ENCODE peak calls at places on chromosomes 7 and 10, in eight cellular contexts. M is uterus; Z is tibial nerve; A is neural crest cell; D is CD8-positive, alpha-beta T cell; C is right atrium auricular region; L is mesothelial cell of epicardium; H is HCT116. G is an unnamed sample.

GRCh38 chr7:2017483-2017891 is 215.3 kb downstream of the MAD1L1 start:
- DNase-seq in A (no peak), M (no peak), H (no peak), Z (no peak), D (no peak), L (no peak), C (no peak), G (no peak)

GRCh38 chr10:114437456-114438292 is 33.4 kb upstream of the AFAP1L2 start:
- DNase-seq in H (no peak), C (no peak), Z (no peak), L (no peak), D (no peak), M (no peak), A (no peak), G (no peak)

GRCh38 chr10:129894721-129895120 is 69.4 kb downstream of the EBF3 start:
- DNase-seq in H (no peak), Z (no peak), D (no peak), C (no peak), M (no peak), L (no peak), A (no peak), G (no peak)

GRCh38 chr7:11237742-11238141 is 264.1 kb downstream of the PHF14 start:
- DNase-seq in L (no peak), A (no peak), D (no peak), Z (no peak), H (no peak), M (no peak), C (no peak), G (no peak)

GRCh38 chr7:150361402-150361801 is 7.2 kb upstream of the REPIN1 start:
- DNase-seq in C (no peak), D (no peak), H (no peak), M (no peak), L (no peak), Z (no peak), A (no peak), G (no peak)

GRCh38 chr10:83142074-83142563 is 997.2 kb upstream of the GHITM start:
- DNase-seq in Z (no peak), M (no peak), D (no peak), A (no peak), L (no peak), C (no peak), H (no peak), G (no peak)

GRCh38 chr10:28375399-28376354 is 72.8 kb upstream of the MPP7 start:
- DNase-seq in D (no peak), Z (no peak), A (no peak), C (no peak), L (no peak), H (peak), M (no peak), G (no peak)

GRCh38 chr7:57868771-57869483 is 418.9 kb downstream of the ZNF716 start:
- DNase-seq in C (no peak), H (no peak), A (no peak), D (no peak), Z (no peak), L (no peak), M (no peak), G (no peak)

GRCh38 chr10:124225029-124225467 is 131.7 kb upstream of the CHST15 start:
- DNase-seq in D (no peak), Z (no peak), H (no peak), L (no peak), C (no peak), A (no peak), M (no peak), G (no peak)

GRCh38 chr7:106480161-106480579 is 180.8 kb downstream of the CCDC71L start:
- DNase-seq in M (no peak), H (no peak), C (no peak), L (no peak), A (no peak), Z (no peak), D (no peak), G (no peak)

GRCh38 chr7:144470052-144470451 is 66.6 kb upstream of the NOBOX start:
- DNase-seq in L (no peak), H (no peak), Z (no peak), M (no peak), C (no peak), A (no peak), D (no peak), G (no peak)

GRCh38 chr7:1269336-1269890 is 36.7 kb downstream of the UNCX start:
- DNase-seq in Z (no peak), M (no peak), C (no peak), L (peak), H (no peak), A (no peak), D (no peak), G (no peak)

GRCh38 chr10:129971381-129972144 is 7.5 kb upstream of the EBF3 start:
- DNase-seq in D (no peak), C (no peak), L (no peak), H (no peak), M (no peak), Z (no peak), A (no peak), G (no peak)

GRCh38 chr10:124741922-124742417 is 2.2 kb downstream of the FAM53B start:
- DNase-seq in L (no peak), M (peak), Z (no peak), H (no peak), C (peak), A (no peak), D (no peak), G (no peak)

GRCh38 chr10:63236113-63236935 is 103.2 kb downstream of the NRBF2 start:
- DNase-seq in A (no peak), H (peak), M (peak), C (no peak), D (no peak), Z (no peak), L (no peak), G (no peak)

GRCh38 chr7:157840174-157840912 is 503.5 kb downstream of the DNAJB6 start:
- DNase-seq in L (no peak), D (no peak), M (no peak), A (no peak), C (no peak), H (no peak), Z (no peak), G (no peak)

GRCh38 chr7:111933614-111934013 is 272.6 kb downstream of the DOCK4 start:
- DNase-seq in C (no peak), A (no peak), L (no peak), D (no peak), M (no peak), Z (no peak), H (no peak), G (no peak)

GRCh38 chr7:11760372-11760771 is 71.6 kb downstream of the THSD7A start:
- DNase-seq in H (no peak), C (no peak), Z (no peak), M (no peak), D (no peak), L (no peak), A (no peak), G (no peak)

GRCh38 chr10:95447733-95448132 is 113.4 kb downstream of the SORBS1 start:
- DNase-seq in Z (no peak), D (no peak), C (no peak), L (no peak), M (peak), H (no peak), A (no peak), G (peak)

GRCh38 chr10:114262478-114262877 is 23.4 kb downstream of the VWA2 start:
- DNase-seq in H (no peak), C (no peak), Z (no peak), L (no peak), M (no peak), D (no peak), A (no peak), G (no peak)

GRCh38 chr7:129147723-129148122 is 3.2 kb downstream of the TSPAN33 start:
- DNase-seq in L (no peak), H (no peak), Z (no peak), D (no peak), A (no peak), M (no peak), C (no peak), G (no peak)

GRCh38 chr7:129146237-129146979 is 1.9 kb downstream of the TSPAN33 start:
- DNase-seq in A (no peak), Z (no peak), D (no peak), H (no peak), L (no peak), C (no peak), M (no peak), G (no peak)

GRCh38 chr7:129143724-129144094 is 798 bp upstream of the TSPAN33 start:
- DNase-seq in H (no peak), D (no peak), C (no peak), M (no peak), Z (no peak), L (no peak), A (no peak), G (no peak)

GRCh38 chr7:129144095-129144833 is at the start of gene TSPAN33:
- DNase-seq in M (peak), Z (peak), D (peak), H (peak), L (peak), C (peak), A (peak), G (peak)

GRCh38 chr7:129144834-129145668 is 544 bp downstream of the TSPAN33 start:
- DNase-seq in A (no peak), C (no peak), H (no peak), M (no peak), L (no peak), D (no peak), Z (no peak), G (no peak)
- TF ChIP-seq CTCF in A (peak), C (peak), H (peak), M (no peak), L (no peak), D (peak), Z (no peak), G (no peak)

GRCh38 chr7:24755541-24756416 is 1.5 kb downstream of the GSDME start:
- DNase-seq in A (no peak), M (no peak), H (no peak), L (no peak), D (no peak), Z (no peak), C (no peak), G (no peak)

GRCh38 chr7:24756989-24757798 is at the start of gene GSDME:
- DNase-seq in Z (no peak), H (no peak), A (peak), M (peak), C (no peak), L (no peak), D (no peak), G (peak)

GRCh38 chr7:24756545-24756988 is 697 bp downstream of the GSDME start:
- DNase-seq in A (no peak), L (no peak), H (no peak), M (no peak), Z (no peak), D (no peak), C (no peak), G (no peak)

GRCh38 chr7:24755096-24755495 is 2.2 kb downstream of the GSDME start:
- DNase-seq in H (no peak), Z (no peak), L (no peak), D (no peak), M (no peak), C (no peak), A (no peak), G (no peak)

DNA sequence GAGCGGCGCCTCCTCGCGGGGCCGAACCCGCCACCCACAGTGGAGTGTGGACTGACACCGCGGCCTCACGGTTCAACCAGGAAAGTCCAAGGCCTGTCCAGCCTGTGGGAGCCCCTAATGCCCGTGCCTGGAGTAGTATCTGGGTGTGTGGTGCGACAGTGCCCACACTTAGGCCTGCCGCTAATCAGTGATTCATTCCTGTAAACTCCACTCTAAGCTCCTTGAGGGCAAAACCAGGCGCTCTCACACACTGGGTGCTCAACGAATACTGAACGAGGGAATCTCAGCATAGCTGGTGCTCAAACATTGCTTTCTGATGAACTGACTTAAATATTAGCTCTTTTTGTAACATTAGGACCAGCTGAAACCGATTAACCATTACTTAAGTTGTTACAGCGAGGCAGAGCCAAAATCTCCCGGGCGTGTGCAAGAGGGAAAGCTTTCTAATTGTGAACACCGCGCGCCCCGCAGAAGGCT is 573 bp upstream of the GSDME start:
- DNase-seq in Z (no peak), C (no peak), H (no peak), D (no peak), L (no peak), A (no peak), M (peak), G (no peak)
- TF ChIP-seq CTCF in Z (no peak), C (no peak), H (no peak), D (no peak), L (no peak), A (no peak), M (no peak), G (no peak)

GRCh38 chr10:60732240-60733188 is 45.8 kb upstream of the CDK1 start:
- DNase-seq in C (no peak), M (no peak), L (no peak), A (peak), H (no peak), Z (no peak), D (no peak), G (no peak)

GRCh38 chr10:60735244-60735643 is 43.0 kb upstream of the CDK1 start:
- DNase-seq in D (no peak), M (no peak), L (no peak), Z (no peak), H (no peak), C (no peak), A (no peak), G (no peak)

GRCh38 chr10:60733826-60734225 is 44.5 kb upstream of the CDK1 start:
- DNase-seq in A (no peak), C (no peak), H (no peak), D (no peak), Z (no peak), L (no peak), M (no peak), G (no peak)

GRCh38 chr10:60734226-60734625 is 44.1 kb upstream of the CDK1 start:
- DNase-seq in A (no peak), M (no peak), Z (no peak), D (no peak), L (no peak), H (no peak), C (no peak), G (no peak)

GRCh38 chr10:60733189-60733815 is 45.0 kb upstream of the CDK1 start:
- DNase-seq in D (no peak), Z (no peak), A (peak), H (peak), L (peak), M (no peak), C (no peak), G (no peak)
- TF ChIP-seq CTCF in D (peak), Z (peak), A (peak), H (peak), L (peak), M (no peak), C (peak), G (peak)

GRCh38 chr7:132518102-132518838 is 58.0 kb downstream of the PLXNA4 start:
- DNase-seq in D (no peak), L (no peak), M (no peak), A (peak), C (no peak), H (peak), Z (no peak), G (no peak)
- TF ChIP-seq CTCF in D (peak), L (peak), M (no peak), A (peak), C (peak), H (peak), Z (no peak), G (peak)

GRCh38 chr10:44044549-44044948 is 340.3 kb downstream of the CXCL12 start:
- DNase-seq in C (peak), D (no peak), L (no peak), M (no peak), A (no peak), H (no peak), Z (no peak), G (no peak)
- TF ChIP-seq CTCF in C (peak), D (no peak), L (no peak), M (no peak), A (no peak), H (no peak), Z (no peak), G (peak)

DNA sequence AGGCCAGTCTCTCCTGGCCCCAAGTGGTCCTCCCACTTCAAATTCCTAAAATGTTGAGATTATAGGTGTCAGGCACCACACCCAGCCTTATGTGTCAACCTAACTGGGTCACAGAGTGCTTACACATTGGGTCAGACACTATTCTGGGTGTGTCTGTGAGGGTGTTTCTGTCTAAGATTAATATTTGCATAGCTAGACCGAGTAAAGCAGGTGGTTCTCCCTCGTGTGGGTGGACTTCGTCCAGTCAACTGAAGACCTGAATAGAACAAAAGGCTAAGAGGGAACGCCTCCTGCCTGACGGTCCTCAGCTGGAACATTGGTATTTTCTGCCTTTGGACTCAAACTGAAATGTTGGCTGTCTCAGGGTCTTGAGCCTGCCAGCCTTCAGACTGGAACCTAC is 11.5 kb downstream of the PPIF start:
- DNase-seq in D (no peak), Z (no peak), H (no peak), M (no peak), C (no peak), A (no peak), L (no peak), G (no peak)
- TF ChIP-seq CTCF in D (no peak), Z (no peak), H (no peak), M (no peak), C (no peak), A (no peak), L (no peak), G (no peak)

GRCh38 chr7:23712368-23713284 is 2.6 kb downstream of the STK31 start:
- DNase-seq in D (no peak), L (no peak), C (no peak), A (no peak), M (no peak), H (peak), Z (no peak), G (no peak)
- TF ChIP-seq CTCF in D (peak), L (peak), C (peak), A (peak), M (peak), H (peak), Z (peak), G (peak)

DNA sequence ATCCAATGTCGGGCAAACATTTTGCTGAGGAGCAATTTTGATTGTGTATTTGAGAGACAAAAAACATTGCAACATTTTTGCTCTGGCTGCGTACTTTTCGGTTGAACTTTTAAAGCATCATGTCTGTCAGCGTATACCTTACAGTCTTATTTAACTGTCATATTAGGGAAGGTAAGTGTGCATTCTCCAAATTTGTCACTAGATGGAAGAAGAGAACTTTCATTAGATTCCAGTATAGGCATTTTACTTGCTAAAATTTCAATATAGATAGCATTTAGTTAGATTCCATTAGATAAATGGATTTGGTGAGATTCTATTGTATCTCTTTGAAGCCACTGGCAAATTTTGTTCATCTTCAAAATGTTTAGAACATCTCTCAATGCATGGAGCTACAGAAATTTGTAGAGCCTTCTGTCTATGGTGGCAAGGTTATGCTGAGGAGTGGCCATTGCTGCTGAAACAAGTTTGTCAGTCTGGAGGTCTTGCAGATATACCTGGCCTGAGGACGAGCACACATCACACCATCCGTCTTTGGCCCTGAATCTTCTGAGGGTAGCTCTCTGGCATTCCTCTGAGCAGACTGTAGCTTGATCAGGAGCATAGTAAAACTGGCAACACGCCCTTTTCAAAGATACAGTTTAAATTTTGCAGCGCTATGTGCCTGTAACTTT is 437.5 kb upstream of the MBL2 start:
- DNase-seq in L (no peak), D (no peak), Z (no peak), A (no peak), M (no peak), H (no peak), C (no peak), G (no peak)
- TF ChIP-seq CTCF in L (peak), D (no peak), Z (no peak), A (peak), M (no peak), H (no peak), C (peak), G (no peak)